ENCODE peak calls at places on chromosomes 13 and 19, in seven cellular contexts. One of them, this sample, is unnamed. For H3K4me1, the result is how much of the 10 kb centered on the place peaks cover.

GRCh38 chr19:41530761-41531301 is 45.1 kb upstream of the CEACAM21 start:
- DNase-seq in esophagus muscularis mucosa: peak
- DNase-seq in Peyer's patch: no peak
- DNase-seq in uterus: no peak
- DNase-seq in colonic mucosa: no peak
- DNase-seq in gastrocnemius medialis: peak
- DNase-seq in fibroblast of lung: no peak
- DNase-seq in this sample: no peak

GRCh38 chr19:49809155-49809986 is 3.7 kb downstream of the FUZ start:
- DNase-seq in esophagus muscularis mucosa: no peak
- DNase-seq in Peyer's patch: peak
- DNase-seq in uterus: no peak
- DNase-seq in colonic mucosa: peak
- DNase-seq in gastrocnemius medialis: peak
- DNase-seq in fibroblast of lung: no peak
- DNase-seq in this sample: peak

GRCh38 chr19:4062576-4063368 is 3.9 kb downstream of the ZBTB7A start:
- DNase-seq in esophagus muscularis mucosa: no peak
- DNase-seq in Peyer's patch: no peak
- DNase-seq in uterus: peak
- DNase-seq in colonic mucosa: peak
- DNase-seq in gastrocnemius medialis: no peak
- DNase-seq in fibroblast of lung: no peak
- DNase-seq in this sample: no peak

GRCh38 chr19:18479964-18480723 is 41.7 kb downstream of the ELL start:
- DNase-seq in esophagus muscularis mucosa: peak
- DNase-seq in Peyer's patch: no peak
- DNase-seq in uterus: peak
- DNase-seq in colonic mucosa: peak
- DNase-seq in gastrocnemius medialis: peak
- DNase-seq in fibroblast of lung: peak
- DNase-seq in this sample: no peak

GRCh38 chr19:16777811-16778210 is 51.4 kb upstream of the SIN3B start:
- DNase-seq in esophagus muscularis mucosa: no peak
- DNase-seq in Peyer's patch: no peak
- DNase-seq in uterus: no peak
- DNase-seq in colonic mucosa: no peak
- DNase-seq in gastrocnemius medialis: no peak
- DNase-seq in fibroblast of lung: no peak
- DNase-seq in this sample: no peak

GRCh38 chr19:7516878-7517277 is 975 bp downstream of the ZNF358 start:
- DNase-seq in esophagus muscularis mucosa: no peak
- DNase-seq in Peyer's patch: no peak
- DNase-seq in uterus: no peak
- DNase-seq in colonic mucosa: no peak
- DNase-seq in gastrocnemius medialis: no peak
- DNase-seq in fibroblast of lung: no peak
- DNase-seq in this sample: no peak

GRCh38 chr19:16457195-16457953 is 14.4 kb downstream of the EPS15L1 start:
- DNase-seq in esophagus muscularis mucosa: no peak
- DNase-seq in Peyer's patch: no peak
- DNase-seq in uterus: peak
- DNase-seq in colonic mucosa: no peak
- DNase-seq in gastrocnemius medialis: peak
- DNase-seq in fibroblast of lung: peak
- DNase-seq in this sample: no peak

GRCh38 chr19:30857966-30858490 is 485.8 kb downstream of the ZNF536 start:
- DNase-seq in esophagus muscularis mucosa: peak
- DNase-seq in Peyer's patch: no peak
- DNase-seq in uterus: no peak
- DNase-seq in colonic mucosa: no peak
- DNase-seq in gastrocnemius medialis: no peak
- DNase-seq in fibroblast of lung: no peak
- DNase-seq in this sample: no peak

GRCh38 chr19:47780215-47780551 is 1.7 kb downstream of the SELENOW start:
- DNase-seq in esophagus muscularis mucosa: no peak
- DNase-seq in Peyer's patch: no peak
- DNase-seq in uterus: no peak
- DNase-seq in colonic mucosa: no peak
- DNase-seq in gastrocnemius medialis: peak
- DNase-seq in fibroblast of lung: no peak
- DNase-seq in this sample: no peak

GRCh38 chr13:32370805-32371204 is 55.5 kb downstream of the BRCA2 start:
- DNase-seq in esophagus muscularis mucosa: no peak
- DNase-seq in Peyer's patch: no peak
- DNase-seq in uterus: no peak
- DNase-seq in colonic mucosa: no peak
- DNase-seq in gastrocnemius medialis: no peak
- DNase-seq in fibroblast of lung: no peak
- DNase-seq in this sample: no peak

GRCh38 chr19:39599116-39599515 is 3.2 kb upstream of the LGALS13 start:
- DNase-seq in esophagus muscularis mucosa: no peak
- DNase-seq in Peyer's patch: no peak
- DNase-seq in uterus: no peak
- DNase-seq in colonic mucosa: no peak
- DNase-seq in gastrocnemius medialis: no peak
- DNase-seq in fibroblast of lung: peak
- DNase-seq in this sample: no peak

GRCh38 chr13:79904581-79904980 is 423.6 kb downstream of the NDFIP2 start:
- DNase-seq in esophagus muscularis mucosa: no peak
- DNase-seq in Peyer's patch: no peak
- DNase-seq in uterus: no peak
- DNase-seq in colonic mucosa: no peak
- DNase-seq in gastrocnemius medialis: no peak
- DNase-seq in fibroblast of lung: no peak
- DNase-seq in this sample: no peak

GRCh38 chr13:100588350-100589177 is at the start of gene GGACT:
- DNase-seq in esophagus muscularis mucosa: no peak
- DNase-seq in Peyer's patch: peak
- DNase-seq in uterus: peak
- DNase-seq in colonic mucosa: peak
- DNase-seq in gastrocnemius medialis: peak
- DNase-seq in fibroblast of lung: peak
- DNase-seq in this sample: peak

GRCh38 chr19:31537136-31537535 is 187.9 kb upstream of the TSHZ3 start:
- DNase-seq in esophagus muscularis mucosa: peak
- DNase-seq in Peyer's patch: no peak
- DNase-seq in uterus: no peak
- DNase-seq in colonic mucosa: no peak
- DNase-seq in gastrocnemius medialis: no peak
- DNase-seq in fibroblast of lung: no peak
- DNase-seq in this sample: no peak

GRCh38 chr13:23810842-23811241 is 78.4 kb downstream of the MIPEP start:
- DNase-seq in esophagus muscularis mucosa: no peak
- DNase-seq in Peyer's patch: peak
- DNase-seq in uterus: no peak
- DNase-seq in colonic mucosa: no peak
- DNase-seq in gastrocnemius medialis: no peak
- DNase-seq in fibroblast of lung: no peak
- DNase-seq in this sample: no peak

GRCh38 chr13:80436571-80437169 is 95.7 kb upstream of the SPRY2 start:
- DNase-seq in esophagus muscularis mucosa: no peak
- DNase-seq in Peyer's patch: no peak
- DNase-seq in uterus: peak
- DNase-seq in colonic mucosa: no peak
- DNase-seq in gastrocnemius medialis: peak
- DNase-seq in fibroblast of lung: peak
- DNase-seq in this sample: no peak

DNA sequence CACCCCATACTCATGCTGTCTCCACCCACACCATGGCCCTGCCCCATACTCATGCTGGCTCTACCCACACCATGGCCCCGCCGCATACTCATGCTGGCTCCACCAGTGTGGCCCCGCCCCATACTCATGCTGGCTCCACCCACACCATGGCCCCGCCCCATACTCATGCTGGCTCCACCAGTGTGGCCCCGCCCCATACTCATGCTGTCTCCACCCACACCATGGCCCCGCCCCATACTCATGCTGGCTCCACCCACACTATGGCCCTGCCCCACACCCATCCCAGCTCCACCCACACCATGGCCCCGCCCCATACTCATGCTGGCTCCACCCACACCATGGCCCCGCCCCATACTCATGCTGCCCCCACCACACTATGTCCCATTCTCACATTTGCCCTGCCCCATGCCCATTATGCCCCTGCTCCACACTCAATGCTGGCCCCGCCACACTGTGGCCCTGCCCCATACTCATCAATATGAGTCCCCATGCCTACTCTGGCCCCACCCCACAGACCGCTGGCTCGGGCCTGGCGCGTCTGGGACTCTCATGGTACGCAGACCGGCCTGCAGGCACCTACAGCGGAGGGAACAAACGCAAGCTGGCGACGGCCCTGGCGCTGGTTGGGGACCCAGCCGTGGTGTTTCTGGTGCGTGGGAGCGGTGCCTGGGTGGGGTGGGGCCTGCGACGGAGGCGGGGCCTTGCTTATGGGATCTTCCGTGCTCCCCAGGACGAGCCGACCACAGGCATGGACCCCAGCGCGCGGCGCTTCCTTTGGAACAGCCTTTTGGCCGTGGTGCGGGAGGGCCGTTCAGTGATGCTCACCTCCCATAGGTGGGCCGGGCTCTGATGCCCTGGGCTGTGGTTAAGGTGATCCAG is 3.7 kb upstream of the ARHGAP45 start:
- DNase-seq in esophagus muscularis mucosa: no peak
- DNase-seq in Peyer's patch: no peak
- DNase-seq in uterus: no peak
- DNase-seq in colonic mucosa: peak
- DNase-seq in gastrocnemius medialis: no peak
- DNase-seq in fibroblast of lung: no peak
- DNase-seq in this sample: peak
- H3K4me3 ChIP-seq in esophagus muscularis mucosa: no peak
- H3K4me3 ChIP-seq in Peyer's patch: no peak
- H3K4me3 ChIP-seq in uterus: no peak
- H3K4me3 ChIP-seq in colonic mucosa: no peak
- H3K4me3 ChIP-seq in gastrocnemius medialis: no peak
- H3K4me3 ChIP-seq in fibroblast of lung: no peak
- H3K4me3 ChIP-seq in this sample: no peak

GRCh38 chr13:58921129-58921528 is 1242.6 kb downstream of the DIAPH3 start:
- DNase-seq in esophagus muscularis mucosa: no peak
- DNase-seq in Peyer's patch: no peak
- DNase-seq in uterus: no peak
- DNase-seq in colonic mucosa: no peak
- DNase-seq in gastrocnemius medialis: no peak
- DNase-seq in fibroblast of lung: no peak
- DNase-seq in this sample: no peak

GRCh38 chr13:58919551-58919950 is 1244.2 kb downstream of the DIAPH3 start:
- DNase-seq in esophagus muscularis mucosa: no peak
- DNase-seq in Peyer's patch: no peak
- DNase-seq in uterus: no peak
- DNase-seq in colonic mucosa: no peak
- DNase-seq in gastrocnemius medialis: no peak
- DNase-seq in fibroblast of lung: no peak
- DNase-seq in this sample: no peak
- H3K27ac ChIP-seq in esophagus muscularis mucosa: no peak
- H3K27ac ChIP-seq in Peyer's patch: no peak
- H3K27ac ChIP-seq in uterus: no peak
- H3K27ac ChIP-seq in colonic mucosa: no peak
- H3K27ac ChIP-seq in gastrocnemius medialis: no peak
- H3K27ac ChIP-seq in fibroblast of lung: no peak
- H3K27ac ChIP-seq in this sample: no peak

GRCh38 chr19:55549500-55550320 is 4.4 kb upstream of the SBK3 start:
- DNase-seq in esophagus muscularis mucosa: no peak
- DNase-seq in Peyer's patch: no peak
- DNase-seq in uterus: no peak
- DNase-seq in colonic mucosa: peak
- DNase-seq in gastrocnemius medialis: peak
- DNase-seq in fibroblast of lung: peak
- DNase-seq in this sample: no peak
- H3K4me1 ChIP-seq in esophagus muscularis mucosa: under half
- H3K4me1 ChIP-seq in Peyer's patch: under half
- H3K4me1 ChIP-seq in uterus: under half
- H3K4me1 ChIP-seq in colonic mucosa: under half
- H3K4me1 ChIP-seq in gastrocnemius medialis: half or more
- H3K4me1 ChIP-seq in fibroblast of lung: under half
- H3K4me1 ChIP-seq in this sample: under half

DNA sequence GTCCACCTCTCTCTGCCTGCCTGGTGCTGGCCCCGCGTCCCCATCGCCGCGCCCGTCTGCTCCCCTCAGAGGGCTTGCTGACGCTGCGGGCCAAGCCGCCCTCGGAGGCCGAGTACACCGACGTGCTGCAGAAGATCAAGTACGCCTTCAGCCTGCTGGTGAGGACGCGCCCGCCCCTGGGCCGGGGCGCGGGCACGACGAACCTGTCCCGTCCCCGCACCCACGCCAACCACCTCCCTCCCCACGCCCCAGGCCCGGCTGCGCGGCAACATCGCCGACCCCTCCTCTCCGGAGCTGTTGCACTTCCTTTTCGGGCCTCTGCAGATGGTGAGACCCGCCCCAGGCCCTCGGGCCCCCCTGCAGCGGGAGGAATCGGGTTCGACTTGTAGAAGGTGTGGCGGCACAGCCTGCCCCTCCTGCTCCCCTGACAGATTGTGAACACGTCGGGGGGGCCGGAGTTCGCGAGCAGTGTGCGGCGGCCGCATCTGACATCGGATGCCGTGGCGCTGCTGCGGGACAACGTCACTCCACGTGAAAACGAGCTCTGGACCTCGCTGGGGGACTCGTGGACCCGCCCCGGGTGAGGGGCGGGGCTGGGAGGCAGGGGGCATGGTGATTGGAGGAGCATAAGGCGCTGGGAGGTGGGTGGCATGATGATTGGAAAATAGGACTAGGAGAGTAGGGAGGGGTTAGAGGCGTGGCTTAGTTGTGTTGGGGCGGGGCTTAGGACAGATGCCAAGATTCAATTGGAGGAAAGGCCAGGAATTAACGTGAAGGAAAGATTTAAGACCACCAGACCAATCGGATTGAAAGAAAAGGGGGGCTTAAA is 6.6 kb downstream of the EPS8L1 start:
- DNase-seq in esophagus muscularis mucosa: no peak
- DNase-seq in Peyer's patch: no peak
- DNase-seq in uterus: no peak
- DNase-seq in colonic mucosa: no peak
- DNase-seq in gastrocnemius medialis: no peak
- DNase-seq in fibroblast of lung: peak
- DNase-seq in this sample: peak
- H3K4me3 ChIP-seq in esophagus muscularis mucosa: peak
- H3K4me3 ChIP-seq in Peyer's patch: peak
- H3K4me3 ChIP-seq in uterus: no peak
- H3K4me3 ChIP-seq in colonic mucosa: no peak
- H3K4me3 ChIP-seq in gastrocnemius medialis: peak
- H3K4me3 ChIP-seq in fibroblast of lung: no peak
- H3K4me3 ChIP-seq in this sample: peak